ENCODE peak calls at places on chromosomes 13 and 19, in four cellular contexts. F, H, Q and X are unnamed samples.
A peak's percentile ranks its signal among the peaks of the same experiment; 100 is the strongest.

GRCh38 chr13:51955281-51955771 is 55.9 kb downstream of the ATP7B start:
- DNase-seq in F (no peak), H (no peak), Q (no peak), X (no peak)

GRCh38 chr13:44116562-44117315 is 237.0 kb downstream of the LACC1 start:
- DNase-seq in H (no peak), Q (no peak), F (peak; percentile 26), X (no peak)

GRCh38 chr19:47047931-47048399 is 459 bp downstream of the TMEM160 start:
- DNase-seq in F (peak; percentile 96), Q (peak; percentile 66), H (peak; percentile 64), X (peak; percentile 85)

GRCh38 chr19:5456130-5456835 is 1.1 kb downstream of the ZNRF4 start:
- DNase-seq in H (no peak), Q (no peak), F (no peak), X (no peak)

GRCh38 chr19:50008532-50008931 is 16.6 kb downstream of the VRK3 start:
- DNase-seq in H (no peak), Q (no peak), F (no peak), X (no peak)

GRCh38 chr13:66520511-66521390 is 709.4 kb downstream of the PCDH9 start:
- DNase-seq in H (no peak), Q (no peak), F (no peak), X (no peak)

GRCh38 chr13:35139591-35139990 is 197.5 kb downstream of the NBEA start:
- DNase-seq in Q (no peak), H (no peak), F (peak; percentile 36), X (no peak)

GRCh38 chr13:25798998-25799397 is 252.8 kb downstream of the SHISA2 start:
- DNase-seq in Q (no peak), F (no peak), H (no peak), X (no peak)

GRCh38 chr19:3187662-3188511 is 2.2 kb downstream of the NCLN start:
- DNase-seq in Q (no peak), H (no peak), F (no peak), X (no peak)

GRCh38 chr13:43170497-43170896 is 147.1 kb downstream of the DNAJC15 start:
- DNase-seq in Q (no peak), H (no peak), F (no peak), X (no peak)

GRCh38 chr19:632228-633067 is 889 bp downstream of the POLRMT start:
- DNase-seq in H (peak; percentile 33), F (peak; percentile 69), Q (no peak), X (no peak)

GRCh38 chr19:33280351-33280921 is 21.9 kb downstream of the CEBPA start:
- DNase-seq in H (peak; percentile 37), F (no peak), Q (no peak), X (no peak)

GRCh38 chr13:25421602-25422001 is 49.8 kb downstream of the ATP8A2 start:
- DNase-seq in Q (no peak), H (no peak), F (no peak), X (no peak)

GRCh38 chr13:106507560-106508274 is 27.7 kb downstream of the EFNB2 start:
- DNase-seq in H (no peak), F (peak; percentile 99), Q (no peak), X (no peak)